ENCODE peak calls at places on chromosome 22, in eight cellular contexts. L is fibroblast of lung, O is heart left ventricle, Y is cardiac muscle cell, C is BJ, B is left lung, V is brain microvascular endothelial cell, Q is breast epithelium. T is an unnamed sample. For H3K27me3, the result is how much of the 10 kb centered on the place peaks cover.

GRCh38 chr22:38446018-38446601 is 8.9 kb downstream of the KCNJ4 start:
- DNase-seq in Q (no peak), O (peak), L (no peak), B (no peak), V (no peak), C (no peak), Y (no peak), T (no peak)

GRCh38 chr22:17777005-17777716 is 2.9 kb upstream of the BID start:
- DNase-seq in L (no peak), Y (no peak), O (peak), C (no peak), B (peak), Q (no peak), V (no peak), T (no peak)

GRCh38 chr22:35425971-35426800 is 26.2 kb downstream of the MCM5 start:
- DNase-seq in C (no peak), Q (no peak), L (peak), O (no peak), Y (no peak), V (no peak), B (no peak), T (no peak)

GRCh38 chr22:35824256-35824655 is 106.6 kb downstream of the APOL5 start:
- DNase-seq in O (no peak), V (no peak), C (no peak), L (no peak), B (no peak), Y (no peak), Q (no peak), T (no peak)

GRCh38 chr22:17514092-17514491 is 49.2 kb upstream of the SLC25A18 start:
- DNase-seq in B (no peak), C (no peak), V (no peak), L (no peak), Q (no peak), Y (no peak), O (peak), T (no peak)

GRCh38 chr22:36184433-36185035 is 17.1 kb downstream of the APOL4 start:
- DNase-seq in L (peak), O (no peak), V (no peak), B (no peak), C (no peak), Q (no peak), Y (peak), T (no peak)

GRCh38 chr22:39177791-39178190 is 25.3 kb upstream of the CBX7 start:
- DNase-seq in O (peak), V (no peak), C (no peak), Q (no peak), L (no peak), Y (no peak), B (no peak), T (no peak)

GRCh38 chr22:17430298-17430900 is 61.1 kb downstream of the CECR2 start:
- DNase-seq in Q (no peak), V (peak), C (no peak), Y (peak), B (no peak), L (peak), O (peak), T (no peak)

GRCh38 chr22:41408665-41409064 is 26.9 kb downstream of the TEF start:
- DNase-seq in L (no peak), B (no peak), Q (no peak), C (no peak), V (no peak), O (no peak), Y (no peak), T (no peak)

GRCh38 chr22:41256898-41257260 is 16.1 kb upstream of the CHADL start:
- DNase-seq in B (no peak), V (peak), L (peak), O (no peak), Y (peak), Q (peak), C (no peak), T (peak)

GRCh38 chr22:27654536-27655445 is 146.8 kb downstream of the MN1 start:
- DNase-seq in Q (no peak), Y (peak), B (no peak), O (no peak), L (no peak), V (no peak), C (no peak), T (no peak)

GRCh38 chr22:24165673-24166072 is 15.6 kb upstream of the SUSD2 start:
- DNase-seq in L (peak), Q (no peak), C (no peak), V (no peak), Y (no peak), B (no peak), O (no peak), T (no peak)

GRCh38 chr22:23888615-23889401 is 5.4 kb upstream of the MIF start:
- DNase-seq in L (peak), Q (no peak), V (peak), O (no peak), B (no peak), C (no peak), Y (peak), T (no peak)

GRCh38 chr22:39242809-39243442 is 1.9 kb downstream of the PDGFB start:
- DNase-seq in O (peak), C (no peak), Y (no peak), L (no peak), Q (peak), V (no peak), B (no peak), T (no peak)

GRCh38 chr22:35971418-35972119 is 57.1 kb downstream of the RBFOX2 start:
- DNase-seq in O (peak), B (no peak), C (peak), V (peak), Y (peak), L (peak), Q (no peak), T (peak)

GRCh38 chr22:39906207-39906606 is 5.3 kb downstream of the GRAP2 start:
- DNase-seq in L (no peak), B (no peak), Y (no peak), Q (no peak), O (no peak), V (no peak), C (no peak), T (no peak)

GRCh38 chr22:40721266-40721665 is 42.0 kb downstream of the MCHR1 start:
- DNase-seq in C (no peak), Y (no peak), B (no peak), Q (no peak), L (peak), O (no peak), V (no peak), T (no peak)

GRCh38 chr22:23211622-23212021 is 31.3 kb downstream of the BCR start:
- DNase-seq in C (no peak), Q (no peak), V (no peak), Y (no peak), L (no peak), B (no peak), O (no peak), T (no peak)

GRCh38 chr22:42905217-42905616 is 48.1 kb upstream of the ARFGAP3 start:
- DNase-seq in V (no peak), O (peak), Q (no peak), L (no peak), C (no peak), B (no peak), Y (no peak), T (no peak)

GRCh38 chr22:41925783-41926460 is 684 bp downstream of the TNFRSF13C start:
- DNase-seq in B (peak), V (no peak), C (no peak), O (peak), Q (no peak), Y (peak), L (peak), T (no peak)

GRCh38 chr22:35549338-35549737 is 8.7 kb downstream of the RASD2 start:
- DNase-seq in Y (no peak), B (no peak), Q (no peak), V (no peak), L (no peak), O (peak), C (no peak), T (no peak)

GRCh38 chr22:38467904-38468760 is at the start of gene KDELR3:
- DNase-seq in B (peak), O (peak), Q (no peak), Y (peak), C (no peak), V (peak), L (peak), T (no peak)

GRCh38 chr22:27348634-27349033 is 452.9 kb downstream of the MN1 start:
- DNase-seq in O (no peak), Y (peak), V (no peak), Q (no peak), L (peak), C (no peak), B (no peak), T (peak)

GRCh38 chr22:46070215-46070721 is 80.1 kb upstream of the PPARA start:
- DNase-seq in B (peak), Y (peak), L (no peak), V (no peak), O (peak), Q (peak), C (no peak), T (no peak)

GRCh38 chr22:42361523-42361922 is 70.7 kb downstream of the NFAM1 start:
- DNase-seq in V (no peak), Y (no peak), O (no peak), Q (no peak), B (no peak), L (no peak), C (no peak), T (no peak)

GRCh38 chr22:43197271-43197941 is 10.5 kb upstream of the TTLL12 start:
- DNase-seq in B (no peak), C (peak), V (no peak), Y (no peak), O (no peak), Q (no peak), L (peak), T (no peak)

GRCh38 chr22:31036671-31037550 is 44.2 kb upstream of the SMTN start:
- DNase-seq in C (peak), B (no peak), Y (peak), L (peak), O (peak), V (peak), Q (no peak), T (no peak)
- TF ChIP-seq CTCF in C (peak), B (no peak), Y (peak), L (no peak), O (no peak), V (peak), Q (no peak), T (no peak)

GRCh38 chr22:22139364-22139763 is 105.2 kb upstream of the VPREB1 start:
- DNase-seq in Y (no peak), L (no peak), V (no peak), C (no peak), B (no peak), Q (no peak), O (no peak), T (no peak)

GRCh38 chr22:22141771-22142591 is 102.6 kb upstream of the VPREB1 start:
- DNase-seq in O (no peak), L (no peak), V (no peak), Y (no peak), B (no peak), Q (no peak), C (no peak), T (no peak)

GRCh38 chr22:22141031-22141430 is 103.6 kb upstream of the VPREB1 start:
- DNase-seq in Y (no peak), L (no peak), V (no peak), O (no peak), C (no peak), B (no peak), Q (no peak), T (no peak)

GRCh38 chr22:22144858-22145257 is 99.7 kb upstream of the VPREB1 start:
- DNase-seq in V (no peak), Y (no peak), O (no peak), Q (no peak), B (no peak), L (no peak), C (no peak), T (no peak)

DNA sequence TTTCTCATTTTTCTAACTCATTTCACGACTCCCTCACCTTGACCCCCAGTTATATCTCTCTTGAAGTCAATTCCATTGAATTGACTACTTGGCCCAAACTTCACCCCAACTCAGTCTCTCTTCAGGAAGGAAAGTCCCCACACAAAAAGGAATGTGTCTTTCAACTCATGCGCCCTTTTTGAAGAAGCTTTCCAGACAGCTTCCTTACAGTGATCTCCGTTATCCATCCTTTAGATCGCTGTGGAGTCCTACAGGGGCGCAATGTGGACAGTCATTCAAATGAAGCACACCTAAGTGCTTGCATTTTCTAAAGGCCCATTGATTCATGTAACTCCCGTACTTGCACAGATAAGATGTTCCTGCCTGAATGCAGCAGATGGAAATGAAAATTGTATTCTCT is 101.1 kb upstream of the VPREB1 start:
- DNase-seq in C (no peak), Y (no peak), B (no peak), O (no peak), Q (no peak), V (no peak), L (no peak), T (no peak)
- H3K27me3 ChIP-seq in C (under half), Y (half or more), B (under half), O (under half), Q (under half), V (under half), L (under half), T (under half)

GRCh38 chr22:49490692-49491091 is 337.0 kb downstream of the BRD1 start:
- DNase-seq in O (no peak), B (no peak), C (no peak), Y (no peak), L (no peak), Q (no peak), V (no peak), T (no peak)
- H3K4me3 ChIP-seq in O (no peak), B (no peak), C (no peak), Y (no peak), L (no peak), Q (no peak), V (no peak), T (no peak)

DNA sequence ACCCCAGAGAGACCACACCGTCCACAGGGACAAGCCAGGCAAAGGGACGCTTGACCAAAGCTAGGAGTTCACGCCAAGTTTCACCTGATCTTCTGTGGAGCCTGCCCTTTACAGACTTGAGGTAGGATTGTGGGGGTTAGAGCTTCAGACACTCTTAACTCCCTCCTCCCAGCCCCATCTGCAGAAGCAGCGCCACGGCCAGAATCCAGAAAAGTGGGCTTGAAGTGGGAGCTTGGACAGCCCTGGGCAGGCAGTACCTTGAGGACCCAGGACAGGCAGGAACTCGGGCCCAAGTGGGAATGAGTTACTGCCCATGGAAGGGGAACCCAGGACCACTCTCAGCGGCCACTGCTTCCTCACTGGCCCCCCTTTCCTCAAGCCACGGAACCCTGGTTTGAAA is 695.9 kb downstream of the TBC1D22A start:
- DNase-seq in L (no peak), Q (no peak), Y (no peak), C (no peak), O (no peak), B (no peak), V (no peak), T (no peak)
- TF ChIP-seq CTCF in L (no peak), Q (no peak), Y (no peak), C (no peak), O (no peak), B (no peak), V (no peak), T (no peak)

GRCh38 chr22:19715286-19715939 is 1.1 kb downstream of the SEPTIN5 start:
- DNase-seq in L (no peak), O (peak), Q (no peak), C (no peak), Y (no peak), B (no peak), V (no peak), T (no peak)
- H3K27me3 ChIP-seq in L (under half), O (under half), Q (under half), C (under half), Y (under half), B (under half), V (under half), T (half or more)

GRCh38 chr22:37259540-37260029 is 15.5 kb upstream of the RAC2 start:
- DNase-seq in V (peak), Q (no peak), C (no peak), Y (peak), L (peak), B (peak), O (no peak), T (no peak)

GRCh38 chr22:37258005-37258790 is 14.1 kb upstream of the RAC2 start:
- DNase-seq in Y (no peak), L (no peak), C (no peak), Q (no peak), B (peak), O (no peak), V (no peak), T (no peak)

GRCh38 chr22:37260396-37260795 is 16.3 kb upstream of the RAC2 start:
- DNase-seq in Q (no peak), L (no peak), C (no peak), O (no peak), B (no peak), V (no peak), Y (no peak), T (no peak)

GRCh38 chr22:37260939-37261338 is 16.9 kb upstream of the RAC2 start:
- DNase-seq in C (no peak), Q (no peak), B (peak), O (peak), L (peak), Y (peak), V (peak), T (no peak)

DNA sequence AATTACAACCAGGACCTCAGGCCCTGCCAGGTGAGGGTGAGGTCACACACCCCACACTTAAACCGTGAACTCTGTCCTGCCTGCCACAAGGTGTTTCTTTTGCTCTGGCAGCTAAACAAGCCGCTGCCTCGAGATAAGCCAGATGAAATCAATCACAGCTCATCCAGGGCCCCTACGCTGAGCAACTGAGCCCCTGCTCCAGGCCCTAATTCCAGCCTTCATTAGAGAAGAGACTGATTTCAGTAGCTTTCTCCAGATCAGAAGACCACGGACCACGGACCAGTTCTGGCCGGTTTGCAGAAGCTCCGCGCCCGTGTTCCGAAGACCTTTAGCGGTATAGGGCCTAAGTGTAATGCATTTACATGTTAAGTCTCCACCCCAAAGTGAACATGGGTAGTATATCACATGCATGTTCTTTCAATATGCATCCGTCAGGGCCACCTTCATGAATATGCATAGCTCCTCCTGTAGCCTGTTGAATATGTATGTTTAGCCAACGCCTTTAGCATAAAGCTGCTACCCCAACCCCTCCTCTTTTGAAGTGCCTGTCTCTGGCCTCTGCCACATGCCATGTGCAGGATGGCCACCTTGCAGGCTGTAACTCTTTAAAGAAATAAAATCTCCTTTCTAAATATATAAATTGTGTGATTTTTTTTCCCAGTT is 14.9 kb upstream of the RAC2 start:
- DNase-seq in Q (no peak), L (no peak), Y (no peak), C (no peak), B (peak), V (no peak), O (no peak), T (no peak)
- H3K4me3 ChIP-seq in Q (no peak), L (no peak), Y (no peak), C (no peak), B (no peak), V (peak), O (no peak), T (no peak)

GRCh38 chr22:25777870-25778269 is 35.9 kb downstream of the MYO18B start:
- DNase-seq in C (no peak), B (no peak), Y (peak), O (no peak), V (peak), L (peak), Q (no peak), T (no peak)

GRCh38 chr22:25775501-25775900 is 33.5 kb downstream of the MYO18B start:
- DNase-seq in L (peak), B (no peak), Q (no peak), C (no peak), V (peak), Y (peak), O (no peak), T (no peak)

GRCh38 chr22:25777411-25777810 is 35.4 kb downstream of the MYO18B start:
- DNase-seq in V (no peak), B (no peak), O (no peak), Y (no peak), C (no peak), Q (no peak), L (no peak), T (no peak)

GRCh38 chr22:25772288-25772687 is 30.3 kb downstream of the MYO18B start:
- DNase-seq in B (no peak), V (no peak), L (no peak), O (no peak), C (no peak), Y (no peak), Q (no peak), T (no peak)

GRCh38 chr22:25774575-25775026 is 32.6 kb downstream of the MYO18B start:
- DNase-seq in V (no peak), C (no peak), Y (no peak), B (no peak), L (no peak), O (no peak), Q (no peak), T (no peak)
- TF ChIP-seq CTCF in V (peak), C (peak), Y (peak), B (no peak), L (peak), O (peak), Q (no peak), T (peak)

GRCh38 chr22:29700206-29700948 is 19.4 kb upstream of the CABP7 start:
- DNase-seq in V (no peak), B (no peak), L (peak), O (no peak), Y (no peak), C (no peak), Q (no peak), T (no peak)

GRCh38 chr22:29702025-29702930 is 17.5 kb upstream of the CABP7 start:
- DNase-seq in B (no peak), L (no peak), Q (no peak), Y (no peak), V (no peak), C (no peak), O (no peak), T (no peak)

GRCh38 chr22:29703595-29704195 is 16.1 kb upstream of the CABP7 start:
- DNase-seq in Y (no peak), Q (no peak), O (no peak), V (no peak), C (no peak), L (no peak), B (no peak), T (no peak)

GRCh38 chr22:29702931-29703594 is 16.7 kb upstream of the CABP7 start:
- DNase-seq in B (peak), V (no peak), O (peak), Y (no peak), Q (no peak), L (no peak), C (no peak), T (no peak)

GRCh38 chr22:29700949-29701927 is 18.6 kb upstream of the CABP7 start:
- DNase-seq in Q (no peak), V (no peak), C (no peak), B (no peak), L (peak), O (no peak), Y (peak), T (peak)
- H3K27me3 ChIP-seq in Q (under half), V (under half), C (under half), B (under half), L (under half), O (under half), Y (under half), T (under half)

GRCh38 chr22:32879550-32879949 is 78.0 kb downstream of the TIMP3 start:
- DNase-seq in L (no peak), O (no peak), V (no peak), Q (no peak), Y (no peak), B (no peak), C (no peak), T (no peak)

GRCh38 chr22:32880061-32880460 is 78.6 kb downstream of the TIMP3 start:
- DNase-seq in L (peak), Q (no peak), O (no peak), C (no peak), Y (peak), B (no peak), V (no peak), T (no peak)

GRCh38 chr22:32880906-32881596 is 79.5 kb downstream of the TIMP3 start:
- DNase-seq in C (no peak), L (peak), V (peak), Y (peak), B (peak), Q (no peak), O (peak), T (no peak)

GRCh38 chr22:32883131-32883530 is 81.6 kb downstream of the TIMP3 start:
- DNase-seq in Q (no peak), O (no peak), B (no peak), L (no peak), Y (no peak), V (no peak), C (no peak), T (no peak)

GRCh38 chr22:32880531-32880905 is 79.0 kb downstream of the TIMP3 start:
- DNase-seq in L (no peak), Y (no peak), Q (no peak), C (no peak), O (no peak), B (no peak), V (no peak), T (no peak)
- H3K4me3 ChIP-seq in L (no peak), Y (no peak), Q (no peak), C (no peak), O (no peak), B (no peak), V (no peak), T (no peak)